ENCODE peak calls at places on chromosomes 4 and X, in four cellular contexts. J is SK-N-SH, I is dorsolateral prefrontal cortex, A is nephron progenitor cell. O is an unnamed sample.

GRCh38 chr4:21529214-21529613 is 419.4 kb downstream of the KCNIP4 start:
- DNase-seq in A (no peak), I (no peak), J (no peak), O (no peak)

GRCh38 chr4:170271723-170272122 is 182.0 kb upstream of the AADAT start:
- DNase-seq in A (no peak), J (no peak), I (no peak), O (no peak)

GRCh38 chrX:352181-352580 is 33.6 kb upstream of the GTPBP6 start:
- DNase-seq in J (no peak), A (no peak), I (no peak), O (no peak)

GRCh38 chr4:38089961-38090360 is 129.8 kb downstream of the PTTG2 start:
- DNase-seq in J (no peak), I (no peak), A (no peak), O (no peak)

GRCh38 chrX:115047181-115047580 is 29.8 kb upstream of the IL13RA2 start:
- DNase-seq in A (no peak), J (no peak), I (no peak), O (no peak)

GRCh38 chr4:124432500-124432899 is 280.0 kb downstream of the ANKRD50 start:
- DNase-seq in A (no peak), I (no peak), J (no peak), O (no peak)

GRCh38 chrX:16852617-16853179 is 17.5 kb downstream of the RBBP7 start:
- DNase-seq in J (no peak), A (no peak), I (no peak), O (no peak)

GRCh38 chr4:189436207-189436606 is 504.5 kb upstream of the FRG1 start:
- DNase-seq in I (no peak), A (no peak), J (peak), O (no peak)

GRCh38 chr4:41542526-41543270 is 4.7 kb downstream of the LIMCH1 start:
- DNase-seq in J (no peak), I (no peak), A (no peak), O (no peak)

GRCh38 chr4:117676153-117676552 is 358.1 kb upstream of the NDST3 start:
- DNase-seq in A (no peak), I (no peak), J (peak), O (no peak)

GRCh38 chrX:119871599-119872395 is at the start of the genes NDUFA1 and RNF113A:
- DNase-seq in I (peak), J (peak), A (peak), O (peak)

GRCh38 chrX:133297284-133297683 is 79.1 kb upstream of the TFDP3 start:
- DNase-seq in A (no peak), I (no peak), J (no peak), O (no peak)

DNA sequence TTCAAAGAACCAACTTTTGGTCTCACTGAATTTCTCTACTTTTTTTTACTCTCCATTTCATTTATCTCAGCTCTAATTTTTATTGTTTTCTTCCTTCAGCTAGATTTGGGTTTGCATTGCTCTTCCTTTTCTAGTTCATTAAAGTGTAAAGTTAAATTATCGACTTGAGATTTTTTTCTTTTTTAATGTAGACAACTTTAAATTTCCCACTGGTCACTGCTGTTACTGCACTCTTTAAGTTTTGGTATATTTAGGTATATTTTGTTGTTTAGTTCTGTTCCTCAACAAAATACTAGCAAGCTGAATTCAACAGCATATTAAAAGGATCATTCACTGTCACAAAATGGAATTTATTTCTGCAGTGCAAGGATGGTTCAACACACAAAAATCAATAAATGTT is 572.0 kb upstream of the DIAPH2 start:
- DNase-seq in A (no peak), J (no peak), I (no peak), O (no peak)
- TF ChIP-seq CTCF in A (peak), J (peak), I (no peak), O (no peak)

DNA sequence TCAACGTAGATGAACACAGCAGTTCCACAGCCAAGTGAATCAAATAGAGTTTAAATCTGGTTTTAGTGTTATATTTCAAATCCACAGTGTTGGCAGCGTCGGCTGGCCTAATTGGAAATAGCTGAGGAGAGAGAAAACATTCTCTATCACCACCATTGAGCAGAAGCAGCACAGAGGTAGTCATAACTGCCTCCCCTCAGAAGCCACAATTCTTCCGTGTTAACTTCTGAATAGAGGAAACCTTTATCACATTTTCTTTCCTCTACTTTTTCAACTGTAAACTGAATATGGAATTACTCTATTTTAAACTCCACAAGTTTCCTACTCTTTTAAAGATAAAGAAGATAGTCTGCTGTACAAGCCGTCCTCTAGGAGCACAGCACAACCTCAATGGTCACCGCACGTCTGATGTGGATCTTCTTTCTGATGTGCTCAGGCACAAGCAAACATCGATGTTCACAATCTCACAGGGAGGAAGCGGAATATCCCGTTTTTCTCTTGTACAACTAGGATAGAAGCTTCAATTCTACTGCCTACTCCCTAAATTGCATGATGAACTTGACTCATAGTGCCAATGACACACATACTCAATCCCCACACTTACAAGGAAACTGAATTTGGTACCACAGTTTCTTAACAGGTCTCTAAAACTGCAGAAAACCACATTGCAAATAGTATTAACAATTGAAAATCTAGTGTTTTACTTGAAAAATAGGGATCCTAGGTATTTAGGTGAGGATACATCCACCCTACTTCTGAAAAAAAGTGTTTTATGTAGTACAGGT is 217.8 kb upstream of the ETNPPL start:
- DNase-seq in A (no peak), I (no peak), J (no peak), O (no peak)
- TF ChIP-seq CTCF in A (no peak), I (no peak), J (no peak), O (no peak)

GRCh38 chr4:43048570-43048969 is 156.1 kb downstream of the GRXCR1 start:
- DNase-seq in J (no peak), I (no peak), A (no peak), O (no peak)
- TF ChIP-seq CTCF in J (peak), I (no peak), A (no peak), O (no peak)

DNA sequence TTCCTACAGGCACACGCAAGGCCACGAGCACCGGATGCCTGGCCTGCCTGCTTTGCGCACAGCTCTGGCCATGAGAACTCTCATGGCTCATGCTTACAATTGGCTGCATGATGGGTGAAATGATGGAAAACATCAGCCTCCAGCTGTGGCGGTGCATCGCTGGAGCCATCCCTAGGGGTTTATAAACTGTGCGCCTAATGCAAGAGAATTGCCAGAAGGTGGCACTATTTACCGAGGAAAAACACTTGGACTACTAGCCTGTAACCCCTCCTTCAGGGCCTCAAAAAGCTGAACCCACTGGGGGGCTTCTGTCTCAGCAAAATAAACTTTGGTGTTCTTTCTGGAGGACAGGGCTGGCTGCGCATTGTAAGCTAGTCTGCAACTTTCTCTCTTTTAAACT is 51.9 kb downstream of the PHKA2 start:
- DNase-seq in A (peak), I (no peak), J (peak), O (no peak)
- TF ChIP-seq CTCF in A (peak), I (peak), J (peak), O (peak)

DNA sequence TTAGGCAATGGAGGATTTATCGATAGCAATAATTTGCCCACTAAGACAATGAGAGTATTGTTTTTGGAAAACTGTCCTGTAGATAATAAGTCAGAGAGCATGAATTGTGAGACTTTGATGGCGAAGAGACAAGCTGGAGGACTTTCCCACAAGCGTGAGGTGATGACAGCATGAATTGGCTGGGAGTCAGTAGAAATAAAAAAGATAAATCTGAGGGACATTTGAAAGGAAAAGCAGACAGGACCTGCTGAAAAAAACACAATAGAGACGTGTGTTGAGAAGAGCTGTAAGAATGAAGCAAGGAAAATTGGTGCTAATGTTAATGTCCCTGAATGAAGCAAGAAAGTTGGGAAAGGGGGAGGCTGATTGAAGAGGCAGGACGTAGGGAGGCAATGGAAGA is 233.5 kb downstream of the DCTD start:
- DNase-seq in I (no peak), J (no peak), A (no peak), O (no peak)
- TF ChIP-seq CTCF in I (no peak), J (no peak), A (no peak), O (no peak)

GRCh38 chr4:77913353-77913752 is 50.7 kb downstream of the MRPL1 start:
- DNase-seq in A (no peak), I (no peak), J (no peak), O (no peak)
- TF ChIP-seq CTCF in A (no peak), I (no peak), J (no peak), O (no peak)

GRCh38 chrX:123629502-123629901 is 103.3 kb downstream of the THOC2 start:
- DNase-seq in J (no peak), A (no peak), I (no peak), O (no peak)
- TF ChIP-seq CTCF in J (no peak), A (no peak), I (no peak), O (no peak)

DNA sequence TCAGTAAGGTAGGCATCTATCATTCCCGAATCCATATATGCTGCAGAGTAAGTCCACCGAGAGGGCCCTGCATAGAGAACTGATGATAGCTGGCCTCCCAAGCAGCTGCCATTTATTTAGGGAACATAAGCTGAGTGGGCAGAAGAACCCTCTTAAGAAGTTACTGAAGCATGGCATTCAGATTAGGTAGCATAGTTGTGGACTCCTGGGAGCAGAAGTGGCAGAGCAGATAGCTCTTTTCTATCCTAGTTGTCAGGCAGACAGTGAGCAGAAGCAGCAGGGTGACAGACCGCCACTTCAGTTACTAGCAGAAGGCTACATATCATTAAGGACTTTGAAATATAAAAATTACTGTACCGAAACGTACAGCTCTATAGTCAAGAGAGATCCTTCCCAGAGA is 454.7 kb downstream of the PPP4R3C start:
- DNase-seq in I (no peak), A (no peak), J (no peak), O (no peak)
- TF ChIP-seq CTCF in I (no peak), A (no peak), J (no peak), O (no peak)

GRCh38 chrX:57121162-57121741 is at the start of gene SPIN2B:
- DNase-seq in I (peak), J (peak), A (peak), O (peak)
- TF ChIP-seq CTCF in I (no peak), J (peak), A (no peak), O (no peak)

GRCh38 chr4:143085224-143085623 is 99.5 kb upstream of the USP38 start:
- DNase-seq in J (no peak), I (no peak), A (no peak), O (no peak)
- TF ChIP-seq CTCF in J (peak), I (peak), A (no peak), O (peak)

O was measured in D721Med.